ENCODE peak calls at places on chromosome 19, in nine cellular contexts. L is Peyer's patch; Y is WERI-Rb-1; D is Panc1; Q is effector memory CD4-positive, alpha-beta T cell; R is uterus; O is mucosa of descending colon; B is adipocyte; H is heart left ventricle. G is an unnamed sample. For H3K36me3, the result is how much of the 10 kb centered on the place peaks cover.

GRCh38 chr19:45251452-45252354 is 632 bp downstream of the MARK4 start:
- DNase-seq in L (no peak), Y (peak), D (no peak), Q (no peak), R (no peak), O (peak), B (peak), H (no peak), G (peak)

GRCh38 chr19:19817357-19817756 is 4.2 kb downstream of the ZNF506 start:
- DNase-seq in L (peak), Y (no peak), D (no peak), Q (peak), R (no peak), O (no peak), B (no peak), H (no peak), G (no peak)

GRCh38 chr19:51366999-51367564 is 894 bp upstream of the ETFB start:
- DNase-seq in L (peak), Y (no peak), D (no peak), Q (peak), R (no peak), O (peak), B (peak), H (peak), G (no peak)

GRCh38 chr19:532578-533484 is 1.3 kb downstream of the CDC34 start:
- DNase-seq in L (no peak), Y (peak), D (no peak), Q (no peak), R (peak), O (peak), B (peak), H (peak), G (peak)

GRCh38 chr19:19662866-19663291 is 597 bp downstream of the ATP13A1 start:
- DNase-seq in L (no peak), Y (no peak), D (no peak), Q (no peak), R (no peak), O (no peak), B (no peak), H (no peak), G (no peak)

GRCh38 chr19:10318807-10319426 is 3.1 kb upstream of the FDX2 start:
- DNase-seq in L (no peak), Y (no peak), D (no peak), Q (no peak), R (no peak), O (no peak), B (no peak), H (no peak), G (no peak)

GRCh38 chr19:16457195-16457953 is 14.4 kb downstream of the EPS15L1 start:
- DNase-seq in L (no peak), Y (peak), D (no peak), Q (no peak), R (peak), O (no peak), B (peak), H (peak), G (peak)

GRCh38 chr19:34350161-34350561 is 14.8 kb upstream of the GPI start:
- DNase-seq in L (peak), Y (no peak), D (no peak), Q (peak), R (no peak), O (no peak), B (no peak), H (no peak), G (no peak)

GRCh38 chr19:29587518-29587986 is 18.5 kb upstream of the POP4 start:
- DNase-seq in L (peak), Y (no peak), D (no peak), Q (peak), R (no peak), O (no peak), B (no peak), H (no peak), G (no peak)

GRCh38 chr19:38683393-38684077 is 36.1 kb downstream of the ACTN4 start:
- DNase-seq in L (peak), Y (peak), D (peak), Q (peak), R (peak), O (peak), B (peak), H (peak), G (peak)

GRCh38 chr19:31113250-31113685 is 236.0 kb downstream of the TSHZ3 start:
- DNase-seq in L (no peak), Y (no peak), D (peak), Q (no peak), R (no peak), O (no peak), B (peak), H (no peak), G (no peak)

GRCh38 chr19:37699057-37699456 is 20.5 kb downstream of the ZNF607 start:
- DNase-seq in L (no peak), Y (no peak), D (no peak), Q (no peak), R (no peak), O (no peak), B (no peak), H (no peak), G (no peak)

GRCh38 chr19:3383121-3383722 is 16.8 kb downstream of the NFIC start:
- DNase-seq in L (no peak), Y (no peak), D (no peak), Q (no peak), R (peak), O (no peak), B (no peak), H (no peak), G (no peak)

GRCh38 chr19:4360081-4360569 is 16.8 kb downstream of the MPND start:
- DNase-seq in L (no peak), Y (no peak), D (no peak), Q (no peak), R (no peak), O (no peak), B (no peak), H (no peak), G (peak)

GRCh38 chr19:5255602-5256231 is 84.9 kb downstream of the PTPRS start:
- DNase-seq in L (no peak), Y (no peak), D (no peak), Q (no peak), R (no peak), O (no peak), B (no peak), H (no peak), G (no peak)

GRCh38 chr19:15129856-15130580 is 22.8 kb downstream of the SYDE1 start:
- DNase-seq in L (no peak), Y (no peak), D (no peak), Q (no peak), R (no peak), O (no peak), B (no peak), H (no peak), G (no peak)

GRCh38 chr19:33063356-33064116 is 1.2 kb downstream of the RHPN2 start:
- DNase-seq in L (no peak), Y (peak), D (no peak), Q (no peak), R (peak), O (peak), B (peak), H (peak), G (peak)

GRCh38 chr19:4012092-4012974 is 4.8 kb downstream of the PIAS4 start:
- DNase-seq in L (no peak), Y (peak), D (no peak), Q (no peak), R (no peak), O (no peak), B (no peak), H (no peak), G (peak)

GRCh38 chr19:53621885-53622710 is 9.7 kb upstream of the DPRX start:
- DNase-seq in L (no peak), Y (no peak), D (no peak), Q (no peak), R (no peak), O (no peak), B (peak), H (no peak), G (no peak)

GRCh38 chr19:53086949-53087348 is 16.3 kb downstream of the ZNF160 start:
- DNase-seq in L (no peak), Y (no peak), D (no peak), Q (no peak), R (peak), O (no peak), B (peak), H (peak), G (no peak)

GRCh38 chr19:802497-802887 is 5.2 kb downstream of the PTBP1 start:
- DNase-seq in L (no peak), Y (no peak), D (no peak), Q (no peak), R (no peak), O (no peak), B (no peak), H (no peak), G (peak)

GRCh38 chr19:1237754-1238372 is at the start of gene CBARP:
- DNase-seq in L (no peak), Y (no peak), D (no peak), Q (no peak), R (peak), O (peak), B (peak), H (no peak), G (peak)

GRCh38 chr19:12574036-12574435 is 22.8 kb upstream of the ZNF564 start:
- DNase-seq in L (peak), Y (no peak), D (no peak), Q (no peak), R (no peak), O (no peak), B (no peak), H (no peak), G (no peak)

GRCh38 chr19:27971071-27971470 is 1241.9 kb downstream of the UQCRFS1 start:
- DNase-seq in L (no peak), Y (no peak), D (no peak), Q (no peak), R (no peak), O (no peak), B (no peak), H (no peak), G (peak)

GRCh38 chr19:29759359-29759758 is 44.3 kb upstream of the C19orf12 start:
- DNase-seq in L (no peak), Y (no peak), D (no peak), Q (no peak), R (no peak), O (no peak), B (no peak), H (no peak), G (no peak)

GRCh38 chr19:39643591-39643990 is 12.1 kb upstream of the LGALS16 start:
- DNase-seq in L (no peak), Y (no peak), D (no peak), Q (no peak), R (no peak), O (no peak), B (no peak), H (no peak), G (no peak)

GRCh38 chr19:34259367-34259865 is 5.1 kb downstream of the GARRE1 start:
- DNase-seq in L (no peak), Y (no peak), D (no peak), Q (no peak), R (no peak), O (no peak), B (no peak), H (no peak), G (no peak)

GRCh38 chr19:54478677-54479266 is 5.7 kb upstream of the CDC42EP5 start:
- DNase-seq in L (no peak), Y (no peak), D (no peak), Q (no peak), R (no peak), O (no peak), B (peak), H (no peak), G (peak)

GRCh38 chr19:45577111-45577905 is 7.3 kb downstream of the OPA3 start:
- DNase-seq in L (no peak), Y (peak), D (no peak), Q (no peak), R (no peak), O (peak), B (peak), H (no peak), G (peak)

GRCh38 chr19:11027381-11027780 is 61.9 kb upstream of the LDLR start:
- DNase-seq in L (no peak), Y (no peak), D (no peak), Q (no peak), R (no peak), O (no peak), B (no peak), H (no peak), G (no peak)

GRCh38 chr19:751501-752341 is 809 bp downstream of the MISP start:
- DNase-seq in L (no peak), Y (no peak), D (no peak), Q (no peak), R (no peak), O (peak), B (peak), H (no peak), G (peak)

GRCh38 chr19:47730910-47731309 is 14.4 kb upstream of the NOP53 start:
- DNase-seq in L (no peak), Y (no peak), D (no peak), Q (no peak), R (no peak), O (no peak), B (no peak), H (no peak), G (no peak)

GRCh38 chr19:47726467-47726866 is 13.2 kb downstream of the EHD2 start:
- DNase-seq in L (no peak), Y (no peak), D (no peak), Q (no peak), R (no peak), O (no peak), B (peak), H (no peak), G (no peak)

GRCh38 chr19:47729799-47730520 is 15.4 kb upstream of the NOP53 start:
- DNase-seq in L (no peak), Y (no peak), D (no peak), Q (no peak), R (peak), O (peak), B (no peak), H (peak), G (peak)

GRCh38 chr19:47730521-47730889 is 14.8 kb upstream of the NOP53 start:
- DNase-seq in L (no peak), Y (no peak), D (no peak), Q (no peak), R (no peak), O (no peak), B (no peak), H (no peak), G (no peak)

DNA sequence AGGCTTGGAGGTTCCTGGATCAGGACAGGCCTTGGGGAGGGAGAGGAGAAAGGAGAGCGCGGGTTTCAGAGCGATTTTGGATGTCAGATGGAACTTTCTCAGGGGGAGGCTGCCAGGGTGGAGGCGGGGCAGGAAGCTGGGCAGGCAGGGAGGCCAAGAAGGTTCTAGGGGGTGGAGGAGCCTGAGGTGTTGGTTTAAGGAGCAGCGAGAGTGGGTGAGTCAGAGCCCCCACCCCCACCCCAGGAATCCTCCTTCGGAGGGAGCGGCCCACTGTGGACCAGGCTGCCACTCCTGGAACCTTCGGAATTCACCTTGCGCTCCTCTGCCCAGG is 15.9 kb upstream of the NOP53 start:
- DNase-seq in L (no peak), Y (no peak), D (peak), Q (no peak), R (peak), O (peak), B (peak), H (peak), G (peak)
- H3K4me3 ChIP-seq in L (no peak), Y (no peak), D (peak), Q (peak), R (peak), O (no peak), B (peak), H (no peak), G (peak)

GRCh38 chr19:18147396-18147795 is 5.6 kb upstream of the PIK3R2 start:
- DNase-seq in L (no peak), Y (no peak), D (no peak), Q (no peak), R (no peak), O (peak), B (no peak), H (no peak), G (no peak)

GRCh38 chr19:18144361-18144760 is 8.6 kb upstream of the PIK3R2 start:
- DNase-seq in L (no peak), Y (no peak), D (no peak), Q (no peak), R (no peak), O (peak), B (no peak), H (no peak), G (no peak)

GRCh38 chr19:18144906-18145305 is 8.1 kb upstream of the PIK3R2 start:
- DNase-seq in L (no peak), Y (no peak), D (no peak), Q (no peak), R (no peak), O (peak), B (no peak), H (no peak), G (no peak)

GRCh38 chr19:18143902-18144301 is 9.1 kb upstream of the PIK3R2 start:
- DNase-seq in L (no peak), Y (no peak), D (no peak), Q (no peak), R (no peak), O (no peak), B (no peak), H (no peak), G (no peak)

GRCh38 chr19:18145391-18145999 is 7.5 kb upstream of the PIK3R2 start:
- DNase-seq in L (no peak), Y (no peak), D (no peak), Q (no peak), R (no peak), O (no peak), B (no peak), H (no peak), G (no peak)
- H3K36me3 ChIP-seq in L (under half), Y (half or more), D (under half), Q (half or more), R (under half), O (under half), B (under half), H (under half), G (under half)

GRCh38 chr19:50264483-50265186 is 61.2 kb downstream of the MYH14 start:
- DNase-seq in L (no peak), Y (no peak), D (no peak), Q (no peak), R (no peak), O (no peak), B (no peak), H (no peak), G (peak)
- H3K4me3 ChIP-seq in L (no peak), Y (no peak), D (no peak), Q (no peak), R (no peak), O (no peak), B (no peak), H (no peak), G (no peak)

DNA sequence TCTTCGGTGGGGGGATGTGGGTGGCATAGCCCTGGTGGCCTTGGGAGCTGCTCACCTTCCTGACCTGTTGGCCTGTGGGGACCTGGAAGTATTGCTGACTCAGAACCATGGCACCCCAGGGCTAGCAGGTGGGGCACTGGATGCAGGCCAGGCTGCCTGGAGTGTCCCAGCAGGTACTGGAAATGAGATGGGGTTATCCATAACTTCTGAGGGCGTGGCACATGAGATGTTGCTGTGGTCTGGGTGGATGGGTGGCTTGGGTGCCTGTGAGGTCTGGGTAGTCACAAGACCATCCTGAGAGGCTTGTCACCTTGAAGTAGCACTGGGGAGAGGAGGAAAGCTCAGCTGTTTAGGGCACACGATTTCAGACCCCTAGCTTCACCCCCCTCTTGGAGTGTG is 636 bp upstream of the RNF225 start:
- DNase-seq in L (no peak), Y (no peak), D (no peak), Q (no peak), R (no peak), O (no peak), B (no peak), H (no peak), G (no peak)
- H3K36me3 ChIP-seq in L (under half), Y (half or more), D (under half), Q (under half), R (under half), O (under half), B (half or more), H (under half), G (under half)

GRCh38 chr19:2250765-2251576 is 1.8 kb downstream of the AMH start:
- DNase-seq in L (no peak), Y (no peak), D (no peak), Q (no peak), R (no peak), O (no peak), B (peak), H (no peak), G (no peak)

GRCh38 chr19:2252481-2253105 is 3.5 kb downstream of the AMH start:
- DNase-seq in L (no peak), Y (no peak), D (no peak), Q (no peak), R (no peak), O (no peak), B (no peak), H (no peak), G (peak)

GRCh38 chr19:2249880-2250764 is 999 bp downstream of the AMH start:
- DNase-seq in L (no peak), Y (no peak), D (no peak), Q (no peak), R (no peak), O (no peak), B (no peak), H (no peak), G (peak)

GRCh38 chr19:2253106-2254051 is 2.8 kb downstream of the JSRP1 start:
- DNase-seq in L (peak), Y (no peak), D (no peak), Q (no peak), R (no peak), O (no peak), B (no peak), H (no peak), G (peak)

GRCh38 chr19:2251577-2252480 is 2.7 kb downstream of the AMH start:
- DNase-seq in L (no peak), Y (no peak), D (no peak), Q (no peak), R (no peak), O (no peak), B (no peak), H (no peak), G (peak)
- H3K4me3 ChIP-seq in L (peak), Y (no peak), D (no peak), Q (peak), R (no peak), O (no peak), B (no peak), H (peak), G (no peak)

G was measured in H7.